ENCODE peak calls at places on chromosomes 1 and 21, in seven cellular contexts. I, K, Y, N, X, U and R are unnamed samples.

GRCh38 chr1:1554926-1555915 is 14.8 kb upstream of the TMEM240 start:
- DNase-seq in N (no peak), X (peak), Y (peak), K (no peak), U (no peak), I (no peak), R (no peak)

GRCh38 chr1:206608108-206608698 is 4.1 kb downstream of the EIF2D start:
- DNase-seq in Y (no peak), U (peak), N (peak), K (no peak), X (peak), I (peak), R (peak)

GRCh38 chr1:208604295-208604694 is 360.1 kb upstream of the PLXNA2 start:
- DNase-seq in N (no peak), U (no peak), K (no peak), I (peak), X (no peak), Y (peak), R (no peak)

GRCh38 chr1:47225430-47226100 is 6.5 kb downstream of the TAL1 start:
- DNase-seq in N (no peak), K (no peak), X (peak), U (no peak), I (no peak), Y (no peak), R (no peak)

GRCh38 chr1:111251570-111251969 is 24.1 kb downstream of the CHI3L2 start:
- DNase-seq in K (no peak), U (no peak), X (no peak), I (no peak), Y (no peak), N (peak), R (no peak)

GRCh38 chr1:236220473-236220872 is 61.3 kb downstream of the ERO1B start:
- DNase-seq in U (no peak), I (no peak), N (no peak), K (no peak), Y (no peak), X (no peak), R (no peak)

GRCh38 chr1:70324683-70325082 is 29.8 kb downstream of the ANKRD13C start:
- DNase-seq in I (no peak), Y (no peak), X (no peak), K (no peak), N (no peak), U (no peak), R (no peak)

GRCh38 chr1:209710098-209710497 is 5.5 kb downstream of the HSD11B1 start:
- DNase-seq in K (no peak), Y (no peak), X (no peak), U (no peak), N (no peak), I (peak), R (no peak)

GRCh38 chr1:98304888-98305287 is 356.6 kb upstream of the SNX7 start:
- DNase-seq in Y (no peak), X (no peak), U (no peak), N (no peak), K (no peak), I (no peak), R (no peak)

GRCh38 chr1:28803662-28804061 is 8.3 kb upstream of the OPRD1 start:
- DNase-seq in N (no peak), I (no peak), Y (no peak), K (no peak), U (no peak), X (no peak), R (no peak)

GRCh38 chr1:226424228-226425003 is 16.5 kb upstream of the PARP1 start:
- DNase-seq in U (no peak), X (no peak), Y (peak), I (peak), K (no peak), N (no peak), R (no peak)

GRCh38 chr1:108505766-108506075 is 54.2 kb upstream of the EEIG2 start:
- DNase-seq in U (no peak), I (no peak), X (no peak), Y (no peak), K (no peak), N (no peak), R (no peak)

GRCh38 chr1:93000291-93000690 is 39.0 kb upstream of the DIPK1A start:
- DNase-seq in X (no peak), N (no peak), Y (no peak), K (no peak), I (no peak), U (no peak), R (no peak)

GRCh38 chr1:2540816-2541492 is 10.9 kb upstream of the HES5 start:
- DNase-seq in Y (no peak), X (peak), I (no peak), U (no peak), K (no peak), N (no peak), R (no peak)

GRCh38 chr1:213136190-213136917 is 85.3 kb downstream of the RPS6KC1 start:
- DNase-seq in K (no peak), U (peak), Y (no peak), I (no peak), N (no peak), X (no peak), R (no peak)
- TF ChIP-seq CTCF in K (no peak), U (no peak), Y (no peak), I (no peak), N (no peak), X (no peak), R (no peak)

DNA sequence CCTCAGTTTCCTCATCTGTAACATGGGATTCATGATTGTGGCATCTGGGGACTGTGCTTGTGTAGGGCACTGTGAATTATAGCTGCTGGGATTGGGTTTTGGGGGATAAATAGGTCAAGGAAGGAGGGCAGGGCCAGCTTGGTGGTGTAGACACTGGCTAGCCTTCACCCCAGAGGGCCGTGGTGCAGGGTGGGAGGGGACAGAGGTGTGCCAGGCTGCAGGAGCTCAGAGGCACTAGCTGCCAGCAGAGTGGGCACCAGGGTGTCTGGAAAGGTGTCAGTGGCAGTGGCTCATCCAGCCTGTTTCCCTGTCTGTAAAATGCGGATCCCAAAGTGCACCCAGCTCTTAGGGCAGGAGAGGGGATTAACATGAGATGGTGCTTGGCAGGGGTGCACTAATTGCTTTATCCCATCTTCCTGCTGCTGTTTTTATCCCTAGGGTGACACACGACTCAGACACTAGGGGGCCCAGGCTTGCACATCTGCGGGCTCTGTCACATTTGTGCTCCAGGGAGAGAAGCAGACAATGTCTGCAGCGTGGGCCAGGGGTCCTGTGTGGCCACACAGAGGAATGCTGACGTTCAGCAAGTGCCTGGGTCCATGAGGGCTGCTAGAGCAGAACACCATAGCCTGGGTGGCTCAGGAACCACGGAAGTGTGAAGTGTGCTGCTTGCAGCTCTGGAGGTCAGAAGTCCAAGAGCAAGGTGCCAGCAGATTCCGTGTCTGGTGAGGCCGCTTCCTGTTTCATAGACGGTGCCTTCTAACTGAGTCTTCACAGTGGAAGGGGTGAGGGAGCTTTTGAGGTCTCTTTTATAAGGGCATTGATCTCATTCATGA is 19.3 kb downstream of the OBSCN start:
- DNase-seq in U (peak), I (no peak), K (no peak), Y (peak), N (no peak), X (no peak), R (peak)
- TF ChIP-seq CTCF in U (peak), I (no peak), K (no peak), Y (peak), N (no peak), X (peak), R (peak)

GRCh38 chr1:159421821-159422220 is 10.2 kb upstream of the OR10J4 start:
- DNase-seq in I (no peak), X (no peak), Y (no peak), U (no peak), N (no peak), K (no peak), R (no peak)
- TF ChIP-seq CTCF in I (peak), X (no peak), Y (no peak), U (no peak), N (no peak), K (no peak), R (peak)

DNA sequence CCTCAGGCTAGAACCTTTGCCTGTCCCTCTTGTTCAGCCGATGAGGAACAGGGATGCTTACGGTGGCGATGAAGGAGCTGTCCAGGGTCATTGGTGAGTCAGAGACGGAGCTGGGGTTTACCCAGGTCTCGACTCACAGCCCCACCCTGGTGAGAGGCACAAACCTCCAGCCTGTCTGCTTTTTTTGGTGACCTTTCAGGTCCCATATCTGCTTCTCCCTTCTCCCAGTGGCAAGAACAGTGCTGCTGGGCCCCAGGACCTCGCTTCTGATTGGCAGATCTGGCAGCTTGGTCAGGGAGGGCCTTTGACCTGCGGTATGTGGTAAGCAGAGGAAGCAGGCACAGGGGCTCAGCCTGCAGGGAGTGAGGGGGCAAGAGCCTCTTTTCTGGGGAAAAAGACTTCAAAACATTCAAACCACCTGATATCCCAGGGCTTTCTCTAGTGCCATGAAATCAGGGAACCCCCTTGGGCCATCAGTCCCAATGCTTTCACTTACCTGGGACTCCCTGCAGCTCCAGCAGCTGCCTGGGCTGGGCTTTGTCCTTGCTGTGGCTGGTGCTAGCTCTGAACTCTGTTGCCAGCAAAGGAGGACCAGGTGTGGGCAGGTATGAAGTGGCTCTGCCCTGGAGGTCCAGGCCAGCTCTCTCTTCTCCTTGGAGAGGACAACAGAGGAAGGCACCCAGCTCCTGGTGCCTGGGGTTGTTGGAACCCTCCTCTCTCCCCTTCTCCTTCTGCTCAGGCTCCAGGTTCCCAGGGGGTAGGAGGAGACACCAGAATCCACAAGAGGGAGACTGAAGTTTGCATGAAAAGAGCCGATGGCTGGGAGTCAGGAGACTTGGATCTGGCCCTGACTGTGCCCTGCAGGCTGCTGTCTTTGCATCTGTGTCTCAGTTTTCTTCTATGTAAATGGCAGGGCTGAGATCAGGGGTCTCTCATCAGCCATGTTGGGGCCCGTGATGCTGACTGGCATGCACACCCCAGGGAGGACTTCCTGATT is 41.4 kb downstream of the TRIM62 start:
- DNase-seq in U (no peak), I (no peak), Y (no peak), X (no peak), K (no peak), N (no peak), R (no peak)
- TF ChIP-seq CTCF in U (no peak), I (no peak), Y (peak), X (peak), K (no peak), N (no peak), R (no peak)

GRCh38 chr1:94629259-94630181 is 88.0 kb upstream of the F3 start:
- DNase-seq in I (no peak), U (no peak), X (no peak), Y (no peak), N (no peak), K (no peak), R (no peak)
- TF ChIP-seq CTCF in I (no peak), U (no peak), X (no peak), Y (no peak), N (no peak), K (no peak), R (no peak)

DNA sequence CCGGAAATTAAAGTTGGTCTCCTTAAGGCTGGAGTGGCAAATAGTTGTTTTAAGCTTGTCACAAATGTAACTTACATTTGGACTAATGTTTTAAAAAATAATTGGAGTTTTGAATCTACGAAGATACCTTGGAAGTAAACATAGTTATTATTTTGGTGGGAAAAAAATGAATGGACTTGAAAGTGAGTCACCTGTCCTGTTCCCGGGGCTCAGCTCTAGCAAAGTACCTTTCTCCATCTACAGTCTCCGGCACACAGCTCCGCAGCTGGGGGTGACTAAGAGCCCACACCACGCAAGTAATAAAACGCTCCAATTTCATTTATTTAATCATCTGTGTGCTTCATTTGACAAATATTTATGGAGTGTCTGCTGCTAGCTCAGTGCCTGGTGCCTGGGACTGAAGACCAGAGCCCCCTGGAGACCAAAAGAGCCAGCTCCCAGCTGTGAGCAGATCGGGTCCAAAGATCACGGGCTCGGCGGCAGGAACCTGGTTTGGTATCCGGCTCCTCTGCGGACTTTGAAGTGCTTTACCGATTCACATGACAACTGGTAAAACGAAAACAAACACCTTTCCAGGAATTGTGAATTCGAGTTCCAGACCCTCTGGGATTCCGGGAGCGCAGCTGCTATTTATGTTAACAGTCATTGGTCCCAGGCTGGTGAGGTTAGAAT is 1.7 kb upstream of the RIPK4 start:
- DNase-seq in U (peak), X (no peak), Y (peak), N (peak), I (peak), K (no peak), R (peak)
- TF ChIP-seq CTCF in U (peak), X (no peak), Y (peak), N (no peak), I (no peak), K (peak), R (peak)

DNA sequence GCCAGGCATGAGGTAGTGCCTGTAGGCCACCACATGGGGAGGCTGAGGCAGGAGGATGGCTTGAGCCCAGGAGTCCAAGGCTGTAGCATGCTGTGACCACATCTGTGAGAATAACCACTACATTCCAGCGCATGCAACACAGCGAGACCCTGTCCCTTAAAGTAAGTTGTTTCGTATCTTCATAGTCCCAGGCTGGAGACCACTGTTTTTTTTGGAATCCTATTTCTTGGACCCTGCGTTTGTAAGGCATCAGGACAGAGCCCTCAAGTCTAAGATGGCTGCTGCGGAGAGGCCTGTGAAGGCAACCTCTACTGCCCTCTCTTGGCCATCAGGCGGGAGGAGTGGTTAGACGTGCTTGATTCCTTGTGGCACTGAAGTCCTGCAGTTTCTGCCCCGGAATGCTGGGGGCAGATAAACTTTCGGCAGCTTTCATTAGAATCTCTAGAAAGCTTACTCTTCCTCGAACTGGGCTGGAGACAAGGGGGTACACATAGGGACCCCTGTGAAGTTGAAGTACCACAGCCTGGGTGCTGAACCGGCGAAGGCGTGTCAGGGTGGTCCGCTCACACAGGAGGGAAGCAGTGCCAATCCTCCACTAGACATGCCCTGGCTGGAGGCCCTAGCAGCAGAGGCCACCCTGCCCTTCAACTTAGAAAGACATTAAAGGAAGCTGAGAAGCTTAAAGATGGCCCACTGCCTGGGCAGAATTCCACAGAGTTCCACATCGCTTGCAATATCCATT is 36.6 kb downstream of the RABIF start:
- DNase-seq in I (peak), U (peak), X (peak), K (no peak), Y (peak), N (peak), R (peak)
- TF ChIP-seq CTCF in I (peak), U (peak), X (peak), K (no peak), Y (peak), N (peak), R (peak)

DNA sequence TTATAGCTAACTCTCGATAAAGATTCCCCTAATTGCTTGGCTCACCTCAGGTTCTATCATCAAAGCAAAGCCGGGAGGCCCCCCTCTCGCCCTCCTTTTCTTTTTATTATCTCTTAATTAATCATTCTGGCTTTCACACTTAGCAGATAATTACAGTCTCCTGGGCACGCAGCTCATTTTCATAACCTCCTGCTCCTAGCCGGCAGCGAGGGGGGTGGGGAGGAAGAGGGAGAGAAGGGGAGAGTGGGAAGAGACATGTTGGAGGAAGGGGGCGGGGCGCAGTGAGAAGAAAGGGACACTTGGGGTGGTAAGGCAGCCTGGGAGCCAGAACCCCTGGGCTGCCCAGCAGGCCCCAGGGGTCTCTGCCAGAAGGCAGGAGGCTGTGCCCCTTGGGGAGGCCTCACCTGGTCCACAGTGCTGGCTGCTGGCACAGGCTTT is 14.5 kb downstream of the KIRREL1 start:
- DNase-seq in U (no peak), X (no peak), N (no peak), K (no peak), I (no peak), Y (no peak), R (no peak)
- TF ChIP-seq CTCF in U (no peak), X (no peak), N (no peak), K (no peak), I (no peak), Y (no peak), R (no peak)